ENCODE peak calls at places on chromosomes 5 and 9, in five cellular contexts. E is HCT116, B is PC-3, F is A673, L is mammary epithelial cell. J is an unnamed sample.

GRCh38 chr9:88746029-88746743 is 211.2 kb downstream of the NXNL2 start:
- DNase-seq in B (peak; percentile 70), E (no peak), L (no peak), F (peak; percentile 83), J (peak; percentile 97)

GRCh38 chr5:14136228-14136627 is 6.9 kb upstream of the TRIO start:
- DNase-seq in L (no peak), E (no peak), B (no peak), F (no peak), J (no peak)

GRCh38 chr9:109771084-109771483 is 8.9 kb upstream of the PALM2AKAP2 start:
- DNase-seq in F (peak; percentile 35), B (peak; percentile 40), L (no peak), E (no peak), J (peak; percentile 98)

GRCh38 chr9:34413229-34413852 is 36.6 kb upstream of the MYORG start:
- DNase-seq in L (peak; percentile 40), F (peak; percentile 62), B (peak; percentile 47), E (no peak), J (peak; percentile 29)

GRCh38 chr5:126056851-126057622 is 366.2 kb upstream of the GRAMD2B start:
- DNase-seq in F (no peak), B (no peak), L (no peak), E (no peak), J (no peak)

GRCh38 chr9:112063151-112063550 is 111.9 kb downstream of the SUSD1 start:
- DNase-seq in L (no peak), B (no peak), E (no peak), F (no peak), J (peak; percentile 50)

GRCh38 chr9:133956520-133957076 is 35.5 kb downstream of the VAV2 start:
- DNase-seq in E (no peak), F (no peak), B (no peak), L (peak; percentile 5), J (peak; percentile 34)

GRCh38 chr5:166377756-166378155 is 1913.7 kb upstream of the WWC1 start:
- DNase-seq in B (no peak), E (no peak), F (no peak), L (no peak), J (no peak)

GRCh38 chr9:134502261-134503211 is 139.1 kb upstream of the COL5A1 start:
- DNase-seq in L (peak; percentile 64), B (peak; percentile 79), F (peak; percentile 74), E (no peak), J (peak; percentile 99)

GRCh38 chr5:137122558-137122957 is 376.6 kb downstream of the SPOCK1 start:
- DNase-seq in L (no peak), E (no peak), B (no peak), F (no peak), J (no peak)

GRCh38 chr9:136090768-136091581 is 4.1 kb downstream of the NACC2 start:
- DNase-seq in L (no peak), E (no peak), F (no peak), B (no peak), J (peak; percentile 44)

GRCh38 chr5:5291357-5291756 is 131.1 kb upstream of the ICE1 start:
- DNase-seq in B (peak; percentile 37), F (no peak), E (no peak), L (peak; percentile 12), J (peak; percentile 87)

GRCh38 chr9:123007269-123007668 is 26.2 kb upstream of the GPR21 start:
- DNase-seq in E (no peak), L (no peak), B (no peak), F (no peak), J (no peak)

GRCh38 chr5:157072508-157072907 is 13.6 kb upstream of the HAVCR1 start:
- DNase-seq in E (peak; percentile 68), F (no peak), B (peak; percentile 64), L (no peak), J (no peak)

GRCh38 chr5:2660305-2660704 is 91.2 kb downstream of the IRX2 start:
- DNase-seq in E (no peak), F (no peak), L (no peak), B (no peak), J (no peak)

GRCh38 chr9:112772215-112772509 is 21.6 kb downstream of the SNX30 start:
- DNase-seq in L (no peak), F (no peak), E (no peak), B (no peak), J (no peak)

GRCh38 chr5:94281402-94281801 is 337.0 kb downstream of the KIAA0825 start:
- DNase-seq in L (no peak), B (no peak), E (no peak), F (no peak), J (no peak)

GRCh38 chr5:16837305-16837704 is 98.8 kb downstream of the MYO10 start:
- DNase-seq in B (no peak), E (no peak), L (no peak), F (no peak), J (no peak)

DNA sequence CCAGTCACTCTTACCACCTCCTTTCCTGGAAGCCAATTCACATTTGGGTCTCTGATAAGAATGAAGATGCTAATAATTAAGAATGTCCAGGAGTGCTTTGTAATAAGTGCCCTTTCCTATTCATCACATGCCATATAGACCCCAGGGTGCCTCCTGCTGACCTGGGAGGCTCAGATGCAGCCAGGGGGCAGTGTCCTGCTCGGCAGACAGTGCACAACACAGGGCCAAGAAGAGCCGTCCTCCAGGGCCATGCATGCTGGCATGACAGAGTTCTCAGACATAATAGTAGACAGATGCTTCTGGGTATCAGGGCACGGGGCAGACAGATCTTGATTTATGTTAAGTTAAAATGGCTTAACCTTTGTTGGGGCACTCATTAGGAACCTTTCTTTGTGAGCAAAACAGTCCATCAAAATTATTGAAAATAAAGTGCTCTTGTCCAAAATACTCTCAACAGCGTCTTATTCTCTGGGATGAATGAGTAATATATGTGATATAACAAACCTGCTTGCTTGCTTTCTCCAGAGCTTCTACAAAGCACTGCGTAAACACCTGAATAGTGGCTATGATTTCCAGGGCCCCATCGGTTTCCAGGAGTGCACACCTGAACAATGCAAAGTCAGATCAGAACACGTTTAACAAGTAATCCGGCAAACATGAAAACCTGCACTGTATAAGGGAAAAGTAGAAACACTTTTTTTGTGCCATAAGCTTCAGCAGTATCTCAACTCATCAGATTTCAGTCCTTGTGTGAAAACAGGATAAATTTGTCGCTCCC is 192.7 kb downstream of the FANCC start:
- DNase-seq in F (no peak), E (no peak), L (no peak), B (no peak), J (no peak)
- TF ChIP-seq CTCF in F (no peak), E (peak; percentile 40), L (no peak), B (peak; percentile 44), J (peak; percentile 14)

GRCh38 chr9:21970001-21970799 is 24.0 kb downstream of the CDKN2A start:
- DNase-seq in B (no peak), F (no peak), L (no peak), E (no peak), J (no peak)
- TF ChIP-seq EZH2 in B (no peak), F (no peak), L (no peak), E (no peak), J (peak; percentile 93)

GRCh38 chr9:125893277-125893676 is 146.1 kb downstream of the PBX3 start:
- DNase-seq in E (no peak), B (no peak), F (no peak), L (no peak), J (no peak)
- H3K4me3 ChIP-seq in E (no peak overlapping the region), B (no peak overlapping the region), F (no peak overlapping the region), L (no peak overlapping the region), J (no peak overlapping the region)

GRCh38 chr9:37921168-37921510 is 17.2 kb upstream of the SLC25A51 start:
- DNase-seq in F (no peak), L (no peak), B (no peak), E (no peak), J (no peak)

GRCh38 chr9:37920471-37921167 is 16.7 kb upstream of the SLC25A51 start:
- DNase-seq in L (no peak), B (no peak), E (no peak), F (no peak), J (no peak)

GRCh38 chr9:37922391-37923120 is 18.6 kb upstream of the SLC25A51 start:
- DNase-seq in L (peak; percentile 65), B (no peak), E (no peak), F (no peak), J (no peak)

GRCh38 chr9:37923121-37923795 is 19.3 kb upstream of the SLC25A51 start:
- DNase-seq in B (no peak), E (no peak), F (no peak), L (no peak), J (no peak)

DNA sequence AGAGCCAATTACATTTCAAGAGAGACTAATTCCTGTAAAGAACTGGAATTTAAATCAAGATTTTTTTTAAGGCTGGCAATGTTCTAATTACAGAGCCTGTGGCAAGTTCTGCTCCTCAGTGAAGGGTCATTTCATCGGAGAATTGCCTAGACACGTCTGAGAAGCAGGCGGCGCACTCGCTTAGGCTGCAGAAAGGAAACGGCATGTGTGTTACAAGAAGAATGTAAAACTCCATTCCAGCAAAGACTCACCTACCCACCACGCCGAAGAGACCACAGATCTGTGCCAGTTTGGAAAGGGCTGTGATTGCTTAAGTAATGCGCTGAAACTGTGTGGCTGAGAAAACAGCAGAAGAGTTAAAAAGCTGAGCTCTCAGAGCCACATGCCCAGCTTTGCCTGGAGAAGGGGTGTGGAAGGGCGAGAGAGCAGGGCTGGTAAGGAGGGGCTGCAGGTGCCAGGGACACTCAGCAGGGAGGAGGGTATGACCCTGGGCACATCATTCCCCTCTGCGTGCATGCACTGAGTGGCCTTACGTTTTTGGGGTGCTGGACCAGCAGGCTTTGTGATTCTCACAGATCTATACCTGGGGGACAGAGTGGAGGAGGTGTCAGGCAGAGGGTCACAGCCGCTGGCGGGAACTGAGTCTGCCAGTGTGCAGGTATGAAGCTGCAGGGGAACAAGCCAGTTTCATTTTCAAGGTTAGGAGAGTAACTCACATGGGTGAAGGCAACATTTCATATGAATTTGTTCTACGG is 17.8 kb upstream of the SLC25A51 start:
- DNase-seq in E (no peak), F (no peak), B (no peak), L (peak; percentile 86), J (peak; percentile 85)
- TF ChIP-seq CTCF in E (no peak), F (no peak), B (no peak), L (peak; percentile 48), J (peak; percentile 13)

GRCh38 chr5:135534609-135535419 is 950 bp downstream of the NEUROG1 start:
- DNase-seq in E (no peak), L (no peak), B (no peak), F (no peak), J (no peak)
- TF ChIP-seq EZH2 in E (no peak), L (no peak), B (no peak), F (peak; percentile 71), J (peak; percentile 66)

GRCh38 chr5:181166812-181167733 is 19.7 kb downstream of the OR2V2 start:
- DNase-seq in F (no peak), B (peak; percentile 27), L (no peak), E (no peak), J (no peak)

GRCh38 chr5:181170996-181171395 is 23.6 kb downstream of the OR2V2 start:
- DNase-seq in E (no peak), F (no peak), L (no peak), B (no peak), J (peak; percentile 83)

GRCh38 chr5:181170237-181170830 is 22.9 kb downstream of the OR2V2 start:
- DNase-seq in E (no peak), B (no peak), L (no peak), F (no peak), J (no peak)

GRCh38 chr5:181167814-181168488 is 20.6 kb downstream of the OR2V2 start:
- DNase-seq in L (no peak), F (peak; percentile 49), E (no peak), B (peak; percentile 35), J (no peak)

DNA sequence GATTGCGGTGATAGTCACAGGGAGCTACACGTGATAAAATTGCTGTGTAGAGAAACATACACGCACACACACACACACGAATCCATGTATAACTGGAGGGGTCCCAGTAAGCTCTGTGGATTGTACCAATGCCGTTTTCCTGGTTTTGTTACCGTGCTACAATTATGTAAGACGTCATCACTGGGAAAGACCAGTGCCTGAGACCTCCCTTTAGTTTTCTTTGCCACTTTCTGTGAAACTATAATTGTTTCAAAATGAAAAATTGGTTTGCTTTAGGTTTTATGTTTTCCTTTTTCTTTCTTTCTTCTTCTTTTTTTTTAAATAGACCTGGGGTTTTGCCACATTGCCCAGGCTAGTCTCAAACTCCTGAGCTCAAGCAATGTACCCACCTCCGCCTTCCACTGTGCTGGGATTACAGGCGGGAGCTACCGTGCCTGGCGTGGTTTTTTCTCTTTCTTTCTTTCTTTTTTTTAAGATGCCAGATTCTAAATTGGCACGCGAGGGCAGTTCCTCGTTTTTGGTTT is 21.3 kb downstream of the OR2V2 start:
- DNase-seq in F (no peak), E (no peak), L (no peak), B (no peak), J (no peak)
- H3K4me3 ChIP-seq in F (no peak overlapping the region), E (no peak overlapping the region), L (no peak overlapping the region), B (peak overlapping the region; percentile 19), J (no peak overlapping the region)